ENCODE peak calls at places on chromosomes 1 and 21, in five cellular contexts. F is endothelial cell of umbilical vein, O is astrocyte, I is IMR-90, P is sigmoid colon. H is an unnamed sample.

GRCh38 chr1:150017206-150017750 is 6.8 kb upstream of the OTUD7B start:
- DNase-seq in O (no peak), P (no peak), I (no peak), F (no peak), H (peak)

GRCh38 chr21:29085106-29085752 is 11.8 kb upstream of the CCT8 start:
- DNase-seq in O (no peak), P (no peak), I (no peak), F (no peak), H (no peak)

GRCh38 chr1:200483491-200484143 is 73.8 kb upstream of the ZNF281 start:
- DNase-seq in I (peak), F (peak), O (peak), P (no peak), H (peak)

GRCh38 chr1:206814716-206815341 is 42.5 kb upstream of the IL10 start:
- DNase-seq in I (peak), O (peak), P (no peak), F (peak), H (no peak)

GRCh38 chr1:7389201-7389785 is 381.8 kb upstream of the VAMP3 start:
- DNase-seq in I (peak), F (peak), O (peak), P (peak), H (no peak)

GRCh38 chr1:43300661-43301094 is at the start of gene TIE1:
- DNase-seq in F (peak), O (no peak), P (no peak), I (no peak), H (no peak)

GRCh38 chr1:76868916-76869315 is 1.6 kb downstream of the ST6GALNAC5 start:
- DNase-seq in I (no peak), P (no peak), O (no peak), F (no peak), H (no peak)

GRCh38 chr1:110243581-110243980 is 33.5 kb downstream of the KCNC4 start:
- DNase-seq in P (peak), I (no peak), F (no peak), O (no peak), H (peak)

GRCh38 chr1:43776043-43776761 is 68.9 kb downstream of the ST3GAL3 start:
- DNase-seq in P (no peak), O (peak), F (peak), I (peak), H (peak)

GRCh38 chr1:112508242-112509004 is at the start of gene WNT2B:
- DNase-seq in F (peak), I (no peak), O (no peak), P (no peak), H (peak)

GRCh38 chr1:17119744-17120482 is 662 bp upstream of the PADI2 start:
- DNase-seq in O (no peak), I (no peak), P (no peak), F (no peak), H (no peak)

GRCh38 chr1:86926886-86927285 is 12.5 kb downstream of the HS2ST1 start:
- DNase-seq in O (no peak), F (no peak), I (no peak), P (no peak), H (peak)

GRCh38 chr1:1115136-1115829 is 606 bp downstream of the C1orf159 start:
- DNase-seq in I (no peak), F (no peak), P (peak), O (no peak), H (peak)

GRCh38 chr1:32893198-32894018 is 7.1 kb downstream of the HPCA start:
- DNase-seq in O (peak), P (peak), I (peak), F (no peak), H (no peak)

GRCh38 chr1:101781437-101781836 is 215.3 kb downstream of the OLFM3 start:
- DNase-seq in I (no peak), P (no peak), O (peak), F (no peak), H (peak)

GRCh38 chr1:110152133-110152785 is 2.0 kb downstream of the SLC6A17 start:
- DNase-seq in F (no peak), P (no peak), I (peak), O (peak), H (peak)

GRCh38 chr1:222441006-222441620 is 106.8 kb downstream of the HHIPL2 start:
- DNase-seq in O (no peak), P (no peak), F (no peak), I (peak), H (no peak)

GRCh38 chr21:33230518-33231324 is 983 bp downstream of the IFNAR2 start:
- DNase-seq in P (peak), O (peak), F (peak), I (peak), H (peak)

GRCh38 chr1:77975386-77975785 is 3.5 kb downstream of the FUBP1 start:
- DNase-seq in I (peak), P (no peak), F (peak), O (peak), H (peak)

GRCh38 chr21:25750085-25750484 is 15.3 kb downstream of the GABPA start:
- DNase-seq in F (no peak), O (no peak), P (no peak), I (no peak), H (no peak)

GRCh38 chr1:36781098-36781497 is 253.2 kb downstream of the GRIK3 start:
- DNase-seq in F (no peak), P (no peak), I (no peak), O (no peak), H (no peak)

GRCh38 chr1:235648954-235649721 is 446 bp downstream of the GNG4 start:
- DNase-seq in I (peak), F (peak), P (peak), O (peak), H (peak)

DNA sequence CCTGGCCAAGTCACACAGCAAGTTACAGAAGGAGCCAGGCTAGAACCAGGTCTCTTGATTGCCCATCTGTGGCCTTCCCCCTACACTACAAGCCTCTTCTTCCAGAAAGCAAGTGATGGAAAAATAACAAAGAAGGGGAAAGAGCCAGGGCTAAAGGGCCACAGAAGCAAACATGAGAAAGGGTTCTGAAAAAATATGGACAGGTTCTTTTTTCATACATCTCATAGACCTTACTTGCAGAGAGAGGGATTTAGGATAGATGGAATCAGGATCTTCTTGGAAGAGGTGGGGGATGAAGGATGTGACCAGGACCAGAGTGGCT is 3.2 kb downstream of the RHBG start:
- DNase-seq in I (no peak), P (no peak), F (no peak), O (no peak), H (no peak)
- TF ChIP-seq CTCF in I (no peak), P (no peak), F (no peak), O (no peak), H (no peak)

GRCh38 chr1:203690730-203691129 is 64.1 kb downstream of the ATP2B4 start:
- DNase-seq in F (no peak), P (no peak), I (no peak), O (no peak), H (peak)

GRCh38 chr1:203692565-203693470 is 66.2 kb downstream of the ATP2B4 start:
- DNase-seq in F (peak), P (peak), I (peak), O (peak), H (peak)

GRCh38 chr1:203696673-203697072 is 68.3 kb upstream of the LAX1 start:
- DNase-seq in I (no peak), P (no peak), O (no peak), F (no peak), H (no peak)

GRCh38 chr1:203695116-203695515 is 68.5 kb downstream of the ATP2B4 start:
- DNase-seq in P (peak), F (no peak), O (no peak), I (no peak), H (no peak)

DNA sequence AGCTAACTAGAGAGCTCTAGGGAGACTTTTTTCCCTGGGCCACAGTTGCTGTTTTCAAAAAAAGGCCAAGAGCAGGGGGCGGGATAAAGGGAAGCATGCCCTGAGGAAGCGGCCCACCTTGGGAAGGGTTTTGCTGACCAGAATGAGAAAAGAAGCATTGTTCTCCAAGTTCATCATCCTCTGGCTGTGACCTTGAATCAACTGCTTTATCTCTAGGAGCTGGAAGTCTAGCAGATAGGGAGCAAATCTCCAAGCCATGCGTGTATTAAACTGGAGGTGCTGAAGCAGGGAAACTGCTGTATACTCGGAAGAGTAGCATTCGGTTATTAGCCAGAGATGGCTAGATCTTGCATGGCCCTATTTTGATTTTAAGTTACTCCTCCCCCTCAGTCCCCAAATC is 64.8 kb downstream of the ATP2B4 start:
- DNase-seq in F (no peak), O (no peak), P (no peak), I (no peak), H (no peak)
- H3K27ac ChIP-seq in F (no peak), O (no peak), P (peak), I (no peak), H (peak)

DNA sequence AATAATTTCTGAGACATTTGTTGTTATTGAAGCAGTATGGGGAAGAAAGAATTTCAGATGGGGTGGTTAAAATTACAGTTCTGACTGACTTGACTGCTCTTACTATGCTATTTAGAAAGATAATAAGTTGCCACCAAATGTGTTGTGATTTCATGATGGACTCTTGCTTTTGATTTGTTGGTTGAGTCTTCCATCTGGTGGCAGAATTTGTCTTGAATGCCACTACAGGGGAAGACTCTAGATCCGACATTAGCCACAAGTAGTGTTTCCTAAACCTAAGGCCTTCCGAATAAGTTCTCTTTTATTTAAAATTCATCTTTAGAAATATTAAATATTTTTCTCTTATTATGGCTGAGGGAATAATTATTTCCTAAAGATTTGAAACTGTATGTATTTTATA is 190.9 kb upstream of the ADGRL4 start:
- DNase-seq in O (peak), I (peak), P (no peak), F (peak), H (peak)
- TF ChIP-seq CTCF in O (peak), I (peak), P (no peak), F (peak), H (peak)

GRCh38 chr1:19689856-19690255 is 25.2 kb downstream of the HTR6 start:
- DNase-seq in P (no peak), O (no peak), F (no peak), I (no peak), H (no peak)
- H3K27ac ChIP-seq in P (no peak), O (no peak), F (no peak), I (no peak), H (no peak)

GRCh38 chr1:174818014-174818616 is 181.6 kb upstream of the CACYBP start:
- DNase-seq in I (no peak), F (no peak), P (no peak), O (no peak), H (no peak)
- TF ChIP-seq CTCF in I (no peak), F (no peak), P (no peak), O (no peak), H (no peak)

DNA sequence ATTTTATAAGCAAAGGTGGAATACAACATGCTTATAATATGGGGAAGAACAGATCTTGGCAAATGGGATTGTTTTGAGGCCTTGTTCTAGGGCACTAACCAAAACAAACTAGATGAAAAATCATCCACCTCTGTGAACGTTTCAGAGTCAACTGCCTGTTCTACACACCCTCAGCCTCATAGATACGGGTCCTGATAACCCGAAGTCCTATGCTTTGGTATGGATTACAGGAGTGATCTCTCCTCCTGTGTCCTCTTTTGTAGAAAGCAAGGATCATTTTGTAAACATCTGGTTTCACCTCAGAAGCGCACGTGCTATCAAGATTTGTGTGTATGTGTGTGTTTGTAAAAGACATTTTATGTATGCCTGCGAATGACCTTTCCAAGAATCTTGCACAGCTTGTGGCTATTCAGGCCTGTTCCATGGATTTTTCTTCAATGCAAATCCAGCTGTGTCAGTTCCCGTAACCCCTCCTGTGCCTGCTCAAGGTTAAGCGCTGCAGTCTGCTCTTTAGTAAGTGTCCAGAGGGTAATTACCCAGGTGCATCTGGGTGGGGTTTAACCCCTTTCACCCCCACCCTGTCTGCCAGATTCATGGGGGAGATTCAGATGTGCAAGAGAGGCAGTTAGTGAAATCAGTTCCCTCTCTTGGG is 132.4 kb downstream of the ROR1 start:
- DNase-seq in O (no peak), F (no peak), I (no peak), P (no peak), H (no peak)
- H3K27ac ChIP-seq in O (no peak), F (no peak), I (no peak), P (no peak), H (no peak)

GRCh38 chr1:45585496-45586075 is 1.7 kb downstream of the NASP start:
- DNase-seq in O (no peak), I (no peak), F (peak), P (no peak), H (no peak)
- TF ChIP-seq CTCF in O (no peak), I (no peak), F (no peak), P (no peak), H (no peak)